ENCODE peak calls at places on chromosome 22, in six cellular contexts. X is AG10803, D is mucosa of descending colon, I is PC-9, J is kidney, Z is GM13977. C is an unnamed sample.

GRCh38 chr22:35258144-35258988 is 1.1 kb downstream of the HMGXB4 start:
- DNase-seq in J (no peak), X (peak), Z (no peak), I (no peak), D (peak), C (no peak)

GRCh38 chr22:40678493-40679248 is 613 bp upstream of the MCHR1 start:
- DNase-seq in Z (no peak), I (no peak), D (no peak), X (no peak), J (no peak), C (no peak)

GRCh38 chr22:36084717-36085116 is 56.1 kb upstream of the RBFOX2 start:
- DNase-seq in J (no peak), D (no peak), I (no peak), Z (no peak), X (no peak), C (no peak)

GRCh38 chr22:20156611-20157415 is 6.0 kb upstream of the CCDC188 start:
- DNase-seq in Z (peak), J (peak), X (peak), D (peak), I (peak), C (peak)

GRCh38 chr22:36191106-36191836 is 10.3 kb downstream of the APOL4 start:
- DNase-seq in J (peak), I (no peak), D (peak), X (peak), Z (no peak), C (no peak)

GRCh38 chr22:46336119-46337078 is 885 bp downstream of the TRMU start:
- DNase-seq in I (no peak), D (peak), Z (no peak), J (peak), X (no peak), C (no peak)

GRCh38 chr22:31075961-31076360 is 5.2 kb upstream of the SMTN start:
- DNase-seq in X (peak), D (peak), I (no peak), Z (no peak), J (peak), C (no peak)

GRCh38 chr22:39474351-39474991 is 17.7 kb downstream of the MGAT3 start:
- DNase-seq in I (peak), D (peak), J (peak), Z (no peak), X (peak), C (no peak)

GRCh38 chr22:46738961-46739870 is 1.2 kb upstream of the CERK start:
- DNase-seq in Z (peak), X (peak), I (peak), D (peak), J (peak), C (no peak)

GRCh38 chr22:45202333-45203149 is 38.2 kb downstream of the KIAA0930 start:
- DNase-seq in J (peak), Z (no peak), X (no peak), I (peak), D (no peak), C (no peak)

GRCh38 chr22:23246982-23247766 is 66.9 kb downstream of the BCR start:
- DNase-seq in X (no peak), D (no peak), Z (no peak), J (peak), I (no peak), C (no peak)

GRCh38 chr22:30206964-30207363 is 39.6 kb downstream of the LIF start:
- DNase-seq in Z (peak), I (peak), D (no peak), X (peak), J (peak), C (peak)

GRCh38 chr22:48736593-48737460 is 1090.8 kb downstream of the BRD1 start:
- DNase-seq in Z (no peak), D (no peak), X (no peak), J (peak), I (no peak), C (no peak)

GRCh38 chr22:20514658-20515406 is 7.4 kb downstream of the MED15 start:
- DNase-seq in I (peak), J (peak), Z (no peak), D (no peak), X (peak), C (no peak)

GRCh38 chr22:27636716-27637503 is 164.6 kb downstream of the MN1 start:
- DNase-seq in X (no peak), D (no peak), Z (no peak), J (no peak), I (no peak), C (no peak)

GRCh38 chr22:45006873-45007246 is 2.9 kb downstream of the PHF21B start:
- DNase-seq in X (no peak), I (no peak), J (no peak), Z (peak), D (no peak), C (no peak)

GRCh38 chr22:30392661-30393321 is 4.0 kb upstream of the SEC14L2 start:
- DNase-seq in J (peak), X (no peak), I (no peak), D (no peak), Z (peak), C (peak)

GRCh38 chr22:46769191-46769675 is 6.8 kb downstream of the TBC1D22A start:
- DNase-seq in Z (no peak), D (peak), X (no peak), I (no peak), J (peak), C (peak)

GRCh38 chr22:25853902-25854301 is 111.9 kb downstream of the MYO18B start:
- DNase-seq in Z (peak), I (no peak), D (no peak), X (no peak), J (no peak), C (no peak)

GRCh38 chr22:19525666-19526065 is 1.5 kb upstream of the CLDN5 start:
- DNase-seq in X (no peak), J (no peak), D (no peak), Z (no peak), I (no peak), C (no peak)

GRCh38 chr22:28883917-28884753 is 763 bp downstream of the ZNRF3 start:
- DNase-seq in I (peak), J (peak), D (peak), X (peak), Z (peak), C (peak)

GRCh38 chr22:38699143-38699542 is 1.6 kb downstream of the JOSD1 start:
- DNase-seq in I (no peak), J (no peak), Z (no peak), D (no peak), X (no peak), C (no peak)

GRCh38 chr22:29327089-29327764 is 11.7 kb upstream of the RASL10A start:
- DNase-seq in X (no peak), J (no peak), I (no peak), D (no peak), Z (no peak), C (no peak)

GRCh38 chr22:39254789-39255298 is 10.1 kb upstream of the PDGFB start:
- DNase-seq in X (peak), J (no peak), Z (peak), I (peak), D (no peak), C (peak)

GRCh38 chr22:44129614-44129976 is 51.1 kb upstream of the PARVG start:
- DNase-seq in J (no peak), Z (no peak), I (no peak), X (peak), D (no peak), C (no peak)

GRCh38 chr22:29633514-29634312 is 30.3 kb downstream of the NF2 start:
- DNase-seq in D (no peak), J (no peak), I (no peak), X (no peak), Z (no peak), C (no peak)

GRCh38 chr22:26718905-26719304 is 61.5 kb downstream of the MIAT start:
- DNase-seq in I (peak), D (no peak), X (peak), Z (no peak), J (no peak), C (no peak)

GRCh38 chr22:47092896-47093311 is 330.5 kb downstream of the TBC1D22A start:
- DNase-seq in Z (no peak), X (peak), J (no peak), I (no peak), D (no peak), C (no peak)

GRCh38 chr22:50530857-50531545 is 1.2 kb upstream of the TYMP start:
- DNase-seq in D (peak), I (peak), J (peak), X (peak), Z (peak), C (peak)

GRCh38 chr22:35783943-35784614 is 66.4 kb downstream of the APOL5 start:
- DNase-seq in D (no peak), Z (no peak), I (peak), X (peak), J (no peak), C (no peak)

GRCh38 chr22:41870786-41871185 is 37.9 kb downstream of the SREBF2 start:
- DNase-seq in D (no peak), I (no peak), X (no peak), Z (no peak), J (no peak), C (no peak)

GRCh38 chr22:29702931-29703594 is 16.7 kb upstream of the CABP7 start:
- DNase-seq in D (no peak), I (no peak), Z (peak), J (no peak), X (no peak), C (no peak)

GRCh38 chr22:35301370-35301874 is 1.7 kb downstream of the TOM1 start:
- DNase-seq in J (no peak), X (peak), Z (no peak), D (no peak), I (peak), C (no peak)

GRCh38 chr22:47225080-47225930 is 462.9 kb downstream of the TBC1D22A start:
- DNase-seq in I (no peak), J (no peak), X (no peak), D (no peak), Z (no peak), C (no peak)

GRCh38 chr22:34108168-34108567 is 187.9 kb upstream of the LARGE1 start:
- DNase-seq in I (no peak), D (no peak), Z (no peak), J (no peak), X (no peak), C (no peak)

GRCh38 chr22:44259366-44260215 is 53.2 kb downstream of the SHISAL1 start:
- DNase-seq in D (no peak), Z (no peak), J (no peak), X (no peak), I (no peak), C (no peak)

DNA sequence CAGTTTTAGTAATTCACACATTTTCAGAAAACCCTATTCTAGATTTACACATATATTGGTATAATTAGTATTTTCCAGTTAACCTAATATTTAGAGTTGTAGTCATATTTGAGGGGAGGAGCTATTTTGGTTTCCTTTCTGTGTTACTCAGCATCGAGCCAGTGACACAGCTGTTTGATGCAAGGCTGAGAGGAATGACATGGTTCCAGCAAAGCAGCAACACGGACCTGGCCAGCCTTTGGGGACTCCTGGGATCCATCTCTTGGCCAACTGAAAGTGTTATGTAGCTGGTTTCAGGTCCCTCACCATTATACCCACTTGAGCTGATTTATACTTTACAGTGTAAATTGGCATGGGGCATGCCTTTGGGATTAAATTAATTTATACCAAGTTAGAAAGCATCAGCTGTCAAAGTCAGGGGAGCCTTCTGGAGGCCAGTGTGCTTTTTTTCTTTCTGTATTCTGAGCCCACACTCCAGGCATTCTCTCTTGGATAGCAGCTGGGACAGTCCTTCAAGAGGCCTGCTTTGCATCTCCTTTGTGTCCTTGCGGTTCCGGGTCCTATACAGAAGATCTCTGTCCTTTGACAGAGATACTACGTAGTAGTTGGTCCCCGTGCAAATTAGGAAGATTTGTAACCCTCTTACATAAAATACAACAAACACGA is 91.3 kb upstream of the SLC25A18 start:
- DNase-seq in X (no peak), J (no peak), D (no peak), I (no peak), Z (no peak), C (no peak)
- TF ChIP-seq CTCF in X (no peak), J (no peak), D (no peak), I (no peak), Z (no peak), C (no peak)

DNA sequence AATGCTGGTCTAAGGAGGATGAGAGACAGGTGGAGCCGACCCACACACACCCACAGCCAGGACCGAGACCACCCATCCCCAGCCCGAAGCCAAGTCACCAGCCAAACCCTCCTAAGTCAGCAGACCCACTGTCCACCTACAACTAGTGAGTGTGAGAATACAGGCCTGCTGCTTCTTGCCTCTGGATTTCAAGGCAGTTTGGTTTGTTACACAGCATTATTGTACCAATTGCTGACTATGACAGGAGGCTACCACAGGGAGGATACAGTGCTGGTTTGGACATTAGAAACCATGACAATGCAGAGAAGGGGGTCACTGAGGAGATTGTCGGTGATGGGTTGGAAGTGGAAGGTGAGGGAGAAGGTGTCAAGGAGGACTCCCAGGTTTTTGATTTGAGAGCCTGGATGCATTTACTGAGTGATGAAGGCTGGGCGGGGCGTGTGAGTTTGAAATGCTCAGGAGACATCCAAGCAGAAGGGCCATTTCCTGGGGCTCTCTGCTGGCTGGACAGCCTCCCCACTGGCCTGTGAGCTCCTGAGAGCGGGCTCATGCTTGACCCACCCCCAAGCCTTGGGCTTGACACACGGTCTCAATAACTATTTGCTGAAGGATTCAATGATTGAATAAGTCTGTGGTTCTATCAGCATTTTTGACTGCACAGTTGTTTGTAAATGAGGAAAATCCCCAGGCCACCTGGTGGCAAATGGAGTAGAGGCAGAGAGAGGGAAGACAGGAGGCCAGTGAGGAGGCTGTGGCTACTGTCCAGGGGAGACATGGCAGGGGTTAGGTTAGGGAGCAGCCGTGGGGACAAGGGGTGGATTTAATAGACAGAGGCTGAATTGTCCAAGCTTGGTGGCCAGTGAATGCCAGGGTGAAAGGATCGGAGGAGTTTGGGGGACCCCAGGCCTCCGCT is 9.4 kb upstream of the SSTR3 start:
- DNase-seq in I (no peak), X (no peak), J (no peak), Z (no peak), D (no peak), C (no peak)
- TF ChIP-seq CTCF in I (no peak), X (no peak), J (no peak), Z (peak), D (no peak), C (no peak)

DNA sequence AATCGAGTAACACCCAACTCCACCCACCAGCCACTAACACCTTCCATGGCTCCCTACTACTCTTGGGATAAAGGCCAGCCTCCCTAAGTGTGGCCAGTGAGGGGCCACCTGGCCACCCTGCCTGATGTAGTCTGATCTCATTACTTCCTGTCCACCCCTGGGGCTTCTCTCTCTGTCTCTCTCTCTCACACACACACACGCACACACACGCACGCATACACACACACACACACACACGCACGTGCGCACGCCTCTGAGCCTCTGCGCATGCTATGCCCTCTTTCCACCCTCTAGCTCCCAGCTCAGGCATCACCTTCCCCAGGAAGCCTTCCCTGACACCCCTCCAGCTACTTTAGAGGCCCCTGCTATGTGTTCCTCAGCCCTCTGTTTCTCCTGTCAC is 3.9 kb downstream of the MFNG start:
- DNase-seq in X (no peak), D (no peak), Z (no peak), J (no peak), I (no peak), C (no peak)
- TF ChIP-seq CTCF in X (no peak), D (no peak), Z (no peak), J (no peak), I (no peak), C (no peak)

GRCh38 chr22:32985899-32986772 is 72.0 kb downstream of the SYN3 start:
- DNase-seq in J (no peak), I (peak), Z (peak), D (peak), X (peak), C (peak)
- TF ChIP-seq CTCF in J (peak), I (peak), Z (peak), D (peak), X (peak), C (peak)

GRCh38 chr22:22164541-22165272 is 79.9 kb upstream of the VPREB1 start:
- DNase-seq in D (no peak), J (no peak), Z (no peak), I (no peak), X (no peak), C (no peak)
- TF ChIP-seq CTCF in D (no peak), J (peak), Z (no peak), I (no peak), X (no peak), C (peak)

GRCh38 chr22:42948205-42948804 is 66.6 kb downstream of the PACSIN2 start:
- DNase-seq in D (no peak), Z (no peak), X (no peak), I (no peak), J (no peak), C (no peak)

GRCh38 chr22:42951093-42951710 is 63.7 kb downstream of the PACSIN2 start:
- DNase-seq in D (no peak), Z (no peak), X (no peak), I (no peak), J (no peak), C (no peak)

GRCh38 chr22:42947211-42947990 is 67.5 kb downstream of the PACSIN2 start:
- DNase-seq in I (peak), X (no peak), J (peak), Z (no peak), D (no peak), C (no peak)

GRCh38 chr22:42950281-42950680 is 64.7 kb downstream of the PACSIN2 start:
- DNase-seq in Z (no peak), J (no peak), D (no peak), I (no peak), X (no peak), C (no peak)

GRCh38 chr22:42949159-42949558 is 65.8 kb downstream of the PACSIN2 start:
- DNase-seq in J (no peak), Z (no peak), X (peak), D (no peak), I (no peak), C (no peak)
- TF ChIP-seq CTCF in J (no peak), Z (no peak), X (no peak), D (no peak), I (no peak), C (no peak)

DNA sequence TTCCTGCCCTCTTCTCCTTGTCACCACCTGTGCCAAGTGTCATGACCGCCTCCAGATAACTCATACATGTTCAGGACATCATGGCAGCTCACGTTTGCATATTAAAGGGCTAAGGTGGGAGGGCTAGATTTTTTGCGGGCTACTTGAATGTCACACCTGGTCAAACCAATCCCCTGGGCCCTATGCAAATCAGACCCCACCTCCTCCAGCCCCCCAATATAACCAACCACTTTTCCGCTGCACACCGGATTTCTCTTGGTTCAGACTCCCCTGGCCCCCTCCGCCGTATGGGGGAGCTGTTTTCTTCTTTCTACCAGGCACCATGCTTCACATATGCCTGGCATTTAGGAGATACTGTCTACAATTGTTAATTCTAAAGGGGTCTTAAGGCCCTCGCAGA is 12.6 kb downstream of the UPB1 start:
- DNase-seq in X (no peak), D (no peak), J (peak), I (no peak), Z (no peak), C (no peak)
- TF ChIP-seq CTCF in X (no peak), D (no peak), J (no peak), I (no peak), Z (peak), C (no peak)

C was measured in GM13976.